ENCODE peak calls at places on chromosomes 4 and X, in seven cellular contexts. S is Karpas-422, C is SK-N-SH, I is IMR-90, V is neural progenitor cell, D is GM12878, E is endothelial cell of umbilical vein. Z is an unnamed sample. For H3K4me1, the result is how much of the 10 kb centered on the place peaks cover.

GRCh38 chr4:68180858-68181531 is 51.3 kb upstream of the TMPRSS11F start:
- DNase-seq in D (no peak), S (no peak), V (no peak), C (no peak), I (no peak), E (no peak), Z (peak)

GRCh38 chr4:173332963-173333657 is 1.0 kb downstream of the HMGB2 start:
- DNase-seq in V (no peak), I (peak), C (no peak), E (peak), S (peak), D (no peak), Z (peak)

GRCh38 chrX:15758140-15758539 is 20.1 kb downstream of the CA5B start:
- DNase-seq in E (no peak), D (no peak), C (no peak), I (no peak), V (no peak), S (no peak), Z (no peak)

GRCh38 chr4:72295966-72296557 is 264.3 kb downstream of the NPFFR2 start:
- DNase-seq in S (peak), V (peak), I (peak), E (peak), D (no peak), C (peak), Z (peak)

GRCh38 chr4:27357283-27357682 is 496.6 kb downstream of the STIM2 start:
- DNase-seq in V (no peak), E (no peak), C (no peak), S (no peak), D (no peak), I (no peak), Z (peak)

GRCh38 chrX:5051831-5052491 is 1176.7 kb downstream of the NLGN4X start:
- DNase-seq in I (no peak), S (no peak), C (no peak), V (no peak), E (no peak), D (no peak), Z (no peak)

GRCh38 chr4:185640809-185641675 is 105.7 kb upstream of the PDLIM3 start:
- DNase-seq in V (peak), D (peak), S (peak), C (peak), I (peak), E (peak), Z (peak)

GRCh38 chr4:97374526-97374925 is 768.8 kb downstream of the STPG2 start:
- DNase-seq in S (no peak), I (no peak), D (no peak), V (no peak), C (no peak), E (no peak), Z (no peak)

GRCh38 chr4:60201052-60201673 is 999.0 kb upstream of the ADGRL3 start:
- DNase-seq in D (no peak), V (peak), E (peak), C (peak), I (peak), S (peak), Z (peak)

GRCh38 chrX:100098660-100099375 is 311.3 kb downstream of the PCDH19 start:
- DNase-seq in I (no peak), E (peak), C (no peak), D (no peak), V (no peak), S (no peak), Z (no peak)

GRCh38 chr4:174490356-174490969 is 31.8 kb downstream of the HPGD start:
- DNase-seq in E (peak), V (no peak), D (no peak), C (no peak), S (no peak), I (peak), Z (peak)

GRCh38 chrX:134604701-134605271 is 53.5 kb downstream of the PLAC1 start:
- DNase-seq in D (no peak), E (peak), S (no peak), I (peak), V (no peak), C (no peak), Z (peak)

GRCh38 chrX:45769919-45770582 is 569.4 kb upstream of the DIPK2B start:
- DNase-seq in C (peak), S (no peak), E (peak), I (peak), D (peak), V (peak), Z (peak)

GRCh38 chrX:107739541-107739940 is 36.0 kb downstream of the TSC22D3 start:
- DNase-seq in I (no peak), C (no peak), V (no peak), S (no peak), D (no peak), E (no peak), Z (no peak)
- H3K4me1 ChIP-seq in I (under half), C (under half), V (under half), S (under half), D (under half), E (under half), Z (under half)

GRCh38 chr4:153258750-153259149 is 54.5 kb downstream of the TRIM2 start:
- DNase-seq in S (no peak), D (no peak), I (no peak), V (peak), C (no peak), E (no peak), Z (no peak)

GRCh38 chr4:153260553-153261306 is 56.5 kb downstream of the TRIM2 start:
- DNase-seq in E (peak), S (no peak), D (no peak), C (peak), V (no peak), I (peak), Z (peak)

GRCh38 chr4:153260152-153260551 is 55.9 kb downstream of the TRIM2 start:
- DNase-seq in V (peak), S (no peak), D (no peak), E (no peak), C (no peak), I (no peak), Z (peak)

GRCh38 chr4:153257966-153258365 is 53.7 kb downstream of the TRIM2 start:
- DNase-seq in C (peak), V (peak), I (no peak), D (no peak), S (no peak), E (no peak), Z (no peak)

DNA sequence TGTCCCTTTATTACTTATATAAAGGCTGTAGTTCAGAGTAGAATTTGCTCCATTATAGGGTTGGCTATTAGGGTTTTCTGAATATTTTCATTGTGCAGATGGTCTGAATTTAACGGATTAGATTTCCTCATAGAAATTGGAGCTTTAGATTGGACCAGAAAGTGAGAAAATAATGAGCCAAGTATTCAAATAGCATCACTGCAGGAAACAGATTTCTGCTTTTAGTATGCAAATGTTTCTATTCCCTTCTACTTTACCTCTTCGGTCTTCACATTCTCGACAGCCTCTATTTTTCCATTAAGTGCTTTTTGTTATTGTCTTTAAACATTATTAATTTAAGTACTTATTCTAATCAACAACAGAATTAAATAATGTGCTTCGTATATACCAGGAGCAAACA is 55.4 kb downstream of the TRIM2 start:
- DNase-seq in I (no peak), C (no peak), S (no peak), E (no peak), V (no peak), D (no peak), Z (peak)
- H3K9ac ChIP-seq in I (no peak), C (peak), S (no peak), E (no peak), V (peak), D (no peak), Z (no peak)

GRCh38 chr4:94408549-94409374 is 43.0 kb upstream of the PDLIM5 start:
- DNase-seq in I (peak), C (no peak), V (no peak), S (no peak), D (no peak), E (no peak), Z (peak)
- H3K4me1 ChIP-seq in I (under half), C (under half), V (under half), S (under half), D (under half), E (under half), Z (under half)

GRCh38 chr4:6714954-6715353 is 1.0 kb upstream of the BLOC1S4 start:
- DNase-seq in C (no peak), I (no peak), E (no peak), D (no peak), S (no peak), V (no peak), Z (no peak)
- H3K9ac ChIP-seq in C (no peak), I (no peak), E (no peak), D (no peak), S (no peak), V (no peak), Z (no peak)